ENCODE peak calls at places on chromosomes 11 and 22, in nine cellular contexts. One of them, this sample, is unnamed.

GRCh38 chr22:44461614-44462013 is 36.4 kb downstream of the RTL6 start:
- DNase-seq in HEK293T: no peak
- DNase-seq in sigmoid colon: no peak
- DNase-seq in ACHN: no peak
- DNase-seq in foreskin fibroblast: no peak
- DNase-seq in colonic mucosa: peak
- DNase-seq in COR-L47: no peak
- DNase-seq in endothelial cell: no peak
- DNase-seq in AG04450: no peak
- DNase-seq in this sample: no peak

GRCh38 chr11:42967653-42968052 is 344.1 kb upstream of the API5 start:
- DNase-seq in HEK293T: no peak
- DNase-seq in sigmoid colon: no peak
- DNase-seq in foreskin fibroblast: no peak
- DNase-seq in colonic mucosa: no peak
- DNase-seq in endothelial cell: no peak
- DNase-seq in AG04450: no peak
- DNase-seq in ACHN: no peak
- DNase-seq in COR-L47: no peak
- DNase-seq in this sample: no peak

GRCh38 chr22:44181033-44181911 is 547 bp downstream of the PARVG start:
- DNase-seq in COR-L47: no peak
- DNase-seq in foreskin fibroblast: no peak
- DNase-seq in HEK293T: no peak
- DNase-seq in AG04450: no peak
- DNase-seq in sigmoid colon: no peak
- DNase-seq in ACHN: no peak
- DNase-seq in colonic mucosa: peak
- DNase-seq in endothelial cell: no peak
- DNase-seq in this sample: peak

GRCh38 chr11:46916251-46916650 is 2.1 kb downstream of the LRP4 start:
- DNase-seq in COR-L47: no peak
- DNase-seq in endothelial cell: no peak
- DNase-seq in AG04450: no peak
- DNase-seq in HEK293T: no peak
- DNase-seq in foreskin fibroblast: no peak
- DNase-seq in ACHN: no peak
- DNase-seq in colonic mucosa: no peak
- DNase-seq in sigmoid colon: no peak
- DNase-seq in this sample: no peak

GRCh38 chr11:122242731-122243130 is 126.7 kb upstream of the BLID start:
- DNase-seq in HEK293T: no peak
- DNase-seq in AG04450: no peak
- DNase-seq in colonic mucosa: no peak
- DNase-seq in sigmoid colon: no peak
- DNase-seq in ACHN: no peak
- DNase-seq in COR-L47: no peak
- DNase-seq in endothelial cell: no peak
- DNase-seq in foreskin fibroblast: no peak
- DNase-seq in this sample: no peak

GRCh38 chr11:80593981-80594380 is 1153.2 kb upstream of the TENM4 start:
- DNase-seq in colonic mucosa: peak
- DNase-seq in foreskin fibroblast: no peak
- DNase-seq in endothelial cell: no peak
- DNase-seq in COR-L47: no peak
- DNase-seq in ACHN: peak
- DNase-seq in AG04450: no peak
- DNase-seq in sigmoid colon: no peak
- DNase-seq in HEK293T: no peak
- DNase-seq in this sample: no peak

GRCh38 chr11:65381721-65382035 is 768 bp downstream of the SLC25A45 start:
- DNase-seq in sigmoid colon: no peak
- DNase-seq in colonic mucosa: no peak
- DNase-seq in ACHN: no peak
- DNase-seq in COR-L47: no peak
- DNase-seq in endothelial cell: no peak
- DNase-seq in foreskin fibroblast: peak
- DNase-seq in HEK293T: peak
- DNase-seq in AG04450: no peak
- DNase-seq in this sample: no peak

GRCh38 chr22:36111316-36111715 is 49.2 kb downstream of the APOL3 start:
- DNase-seq in ACHN: no peak
- DNase-seq in foreskin fibroblast: no peak
- DNase-seq in HEK293T: no peak
- DNase-seq in endothelial cell: no peak
- DNase-seq in AG04450: no peak
- DNase-seq in colonic mucosa: no peak
- DNase-seq in COR-L47: no peak
- DNase-seq in sigmoid colon: peak
- DNase-seq in this sample: no peak

GRCh38 chr22:29846290-29846689 is 8.2 kb upstream of the ASCC2 start:
- DNase-seq in COR-L47: no peak
- DNase-seq in ACHN: no peak
- DNase-seq in AG04450: no peak
- DNase-seq in sigmoid colon: no peak
- DNase-seq in HEK293T: no peak
- DNase-seq in endothelial cell: no peak
- DNase-seq in foreskin fibroblast: no peak
- DNase-seq in colonic mucosa: no peak
- DNase-seq in this sample: no peak

GRCh38 chr11:4455439-4455838 is 6.3 kb downstream of the OR52K2 start:
- DNase-seq in HEK293T: no peak
- DNase-seq in ACHN: no peak
- DNase-seq in COR-L47: no peak
- DNase-seq in colonic mucosa: no peak
- DNase-seq in sigmoid colon: no peak
- DNase-seq in endothelial cell: no peak
- DNase-seq in AG04450: no peak
- DNase-seq in foreskin fibroblast: no peak
- DNase-seq in this sample: no peak

GRCh38 chr11:28820296-28820989 is 712.3 kb downstream of the METTL15 start:
- DNase-seq in foreskin fibroblast: no peak
- DNase-seq in ACHN: peak
- DNase-seq in COR-L47: no peak
- DNase-seq in colonic mucosa: no peak
- DNase-seq in endothelial cell: no peak
- DNase-seq in HEK293T: no peak
- DNase-seq in AG04450: no peak
- DNase-seq in sigmoid colon: no peak
- DNase-seq in this sample: no peak

GRCh38 chr22:23218053-23218866 is 38.0 kb downstream of the BCR start:
- DNase-seq in AG04450: no peak
- DNase-seq in ACHN: no peak
- DNase-seq in HEK293T: no peak
- DNase-seq in sigmoid colon: no peak
- DNase-seq in COR-L47: no peak
- DNase-seq in foreskin fibroblast: no peak
- DNase-seq in endothelial cell: no peak
- DNase-seq in colonic mucosa: no peak
- DNase-seq in this sample: no peak

GRCh38 chr11:46141597-46141996 is 20.3 kb upstream of the PHF21A start:
- DNase-seq in AG04450: no peak
- DNase-seq in ACHN: no peak
- DNase-seq in foreskin fibroblast: no peak
- DNase-seq in HEK293T: no peak
- DNase-seq in colonic mucosa: no peak
- DNase-seq in COR-L47: no peak
- DNase-seq in endothelial cell: no peak
- DNase-seq in sigmoid colon: no peak
- DNase-seq in this sample: no peak

GRCh38 chr11:44555031-44555800 is 10.2 kb upstream of the CD82 start:
- DNase-seq in AG04450: no peak
- DNase-seq in sigmoid colon: no peak
- DNase-seq in ACHN: no peak
- DNase-seq in foreskin fibroblast: no peak
- DNase-seq in HEK293T: no peak
- DNase-seq in colonic mucosa: no peak
- DNase-seq in COR-L47: no peak
- DNase-seq in endothelial cell: no peak
- DNase-seq in this sample: no peak

GRCh38 chr11:129992161-129992944 is 10.3 kb downstream of the PRDM10 start:
- DNase-seq in colonic mucosa: peak
- DNase-seq in endothelial cell: peak
- DNase-seq in COR-L47: peak
- DNase-seq in foreskin fibroblast: no peak
- DNase-seq in sigmoid colon: no peak
- DNase-seq in AG04450: no peak
- DNase-seq in HEK293T: peak
- DNase-seq in ACHN: peak
- DNase-seq in this sample: peak

GRCh38 chr22:26448941-26449340 is 19.9 kb downstream of the ASPHD2 start:
- DNase-seq in foreskin fibroblast: no peak
- DNase-seq in ACHN: no peak
- DNase-seq in HEK293T: no peak
- DNase-seq in AG04450: no peak
- DNase-seq in sigmoid colon: no peak
- DNase-seq in colonic mucosa: no peak
- DNase-seq in endothelial cell: no peak
- DNase-seq in COR-L47: no peak
- DNase-seq in this sample: no peak

GRCh38 chr22:30210235-30210831 is 36.2 kb downstream of the LIF start:
- DNase-seq in colonic mucosa: no peak
- DNase-seq in foreskin fibroblast: no peak
- DNase-seq in AG04450: no peak
- DNase-seq in ACHN: peak
- DNase-seq in sigmoid colon: no peak
- DNase-seq in COR-L47: no peak
- DNase-seq in HEK293T: no peak
- DNase-seq in endothelial cell: no peak
- DNase-seq in this sample: peak

GRCh38 chr11:64498151-64498550 is 92.9 kb upstream of the SLC22A12 start:
- DNase-seq in COR-L47: no peak
- DNase-seq in foreskin fibroblast: no peak
- DNase-seq in colonic mucosa: no peak
- DNase-seq in HEK293T: no peak
- DNase-seq in AG04450: no peak
- DNase-seq in sigmoid colon: no peak
- DNase-seq in ACHN: no peak
- DNase-seq in endothelial cell: no peak
- DNase-seq in this sample: no peak

GRCh38 chr22:47011131-47011854 is 248.8 kb downstream of the TBC1D22A start:
- DNase-seq in sigmoid colon: peak
- DNase-seq in AG04450: no peak
- DNase-seq in HEK293T: no peak
- DNase-seq in foreskin fibroblast: no peak
- DNase-seq in colonic mucosa: no peak
- DNase-seq in endothelial cell: no peak
- DNase-seq in ACHN: no peak
- DNase-seq in COR-L47: no peak
- DNase-seq in this sample: no peak

GRCh38 chr11:30801357-30801756 is 215.2 kb upstream of the MPPED2 start:
- DNase-seq in HEK293T: no peak
- DNase-seq in COR-L47: no peak
- DNase-seq in colonic mucosa: no peak
- DNase-seq in AG04450: no peak
- DNase-seq in sigmoid colon: no peak
- DNase-seq in endothelial cell: no peak
- DNase-seq in foreskin fibroblast: no peak
- DNase-seq in ACHN: no peak
- DNase-seq in this sample: no peak

GRCh38 chr22:28955817-28956216 is 72.4 kb downstream of the ZNRF3 start:
- DNase-seq in COR-L47: no peak
- DNase-seq in HEK293T: no peak
- DNase-seq in colonic mucosa: no peak
- DNase-seq in endothelial cell: no peak
- DNase-seq in sigmoid colon: no peak
- DNase-seq in ACHN: no peak
- DNase-seq in AG04450: no peak
- DNase-seq in foreskin fibroblast: no peak
- DNase-seq in this sample: peak

GRCh38 chr11:8251767-8252295 is 11.8 kb downstream of the LMO1 start:
- DNase-seq in HEK293T: no peak
- DNase-seq in AG04450: no peak
- DNase-seq in sigmoid colon: peak
- DNase-seq in endothelial cell: no peak
- DNase-seq in COR-L47: no peak
- DNase-seq in ACHN: no peak
- DNase-seq in colonic mucosa: no peak
- DNase-seq in foreskin fibroblast: no peak
- DNase-seq in this sample: no peak

GRCh38 chr22:17875631-17876030 is 101.4 kb upstream of the BID start:
- DNase-seq in HEK293T: no peak
- DNase-seq in colonic mucosa: no peak
- DNase-seq in sigmoid colon: no peak
- DNase-seq in foreskin fibroblast: no peak
- DNase-seq in ACHN: no peak
- DNase-seq in COR-L47: no peak
- DNase-seq in endothelial cell: no peak
- DNase-seq in AG04450: no peak
- DNase-seq in this sample: no peak

GRCh38 chr22:32558681-32559355 is 84.2 kb downstream of the FBXO7 start:
- DNase-seq in colonic mucosa: peak
- DNase-seq in AG04450: peak
- DNase-seq in ACHN: peak
- DNase-seq in foreskin fibroblast: peak
- DNase-seq in sigmoid colon: peak
- DNase-seq in endothelial cell: no peak
- DNase-seq in COR-L47: no peak
- DNase-seq in HEK293T: no peak
- DNase-seq in this sample: peak

GRCh38 chr11:72411623-72412532 is 22.5 kb downstream of the CLPB start:
- DNase-seq in endothelial cell: no peak
- DNase-seq in AG04450: no peak
- DNase-seq in HEK293T: no peak
- DNase-seq in ACHN: no peak
- DNase-seq in COR-L47: peak
- DNase-seq in colonic mucosa: no peak
- DNase-seq in foreskin fibroblast: no peak
- DNase-seq in sigmoid colon: peak
- DNase-seq in this sample: no peak

GRCh38 chr22:45083659-45084305 is 74.0 kb upstream of the PHF21B start:
- DNase-seq in HEK293T: no peak
- DNase-seq in sigmoid colon: no peak
- DNase-seq in COR-L47: no peak
- DNase-seq in endothelial cell: no peak
- DNase-seq in AG04450: no peak
- DNase-seq in colonic mucosa: no peak
- DNase-seq in ACHN: peak
- DNase-seq in foreskin fibroblast: peak
- DNase-seq in this sample: no peak

GRCh38 chr11:78916759-78917158 is 342.1 kb upstream of the NARS2 start:
- DNase-seq in AG04450: no peak
- DNase-seq in colonic mucosa: no peak
- DNase-seq in endothelial cell: no peak
- DNase-seq in COR-L47: no peak
- DNase-seq in foreskin fibroblast: no peak
- DNase-seq in ACHN: no peak
- DNase-seq in HEK293T: no peak
- DNase-seq in sigmoid colon: no peak
- DNase-seq in this sample: no peak

GRCh38 chr11:32186118-32186517 is 95.2 kb downstream of the RCN1 start:
- DNase-seq in colonic mucosa: no peak
- DNase-seq in COR-L47: no peak
- DNase-seq in ACHN: no peak
- DNase-seq in HEK293T: no peak
- DNase-seq in sigmoid colon: no peak
- DNase-seq in endothelial cell: no peak
- DNase-seq in AG04450: no peak
- DNase-seq in foreskin fibroblast: no peak
- DNase-seq in this sample: no peak

GRCh38 chr22:38761202-38762162 is 5.7 kb upstream of the SUN2 start:
- DNase-seq in AG04450: no peak
- DNase-seq in HEK293T: no peak
- DNase-seq in ACHN: no peak
- DNase-seq in colonic mucosa: no peak
- DNase-seq in sigmoid colon: no peak
- DNase-seq in foreskin fibroblast: no peak
- DNase-seq in COR-L47: no peak
- DNase-seq in endothelial cell: no peak
- DNase-seq in this sample: no peak

GRCh38 chr11:119641991-119642745 is 86.8 kb downstream of the NECTIN1 start:
- DNase-seq in ACHN: peak
- DNase-seq in AG04450: no peak
- DNase-seq in foreskin fibroblast: no peak
- DNase-seq in endothelial cell: no peak
- DNase-seq in HEK293T: peak
- DNase-seq in sigmoid colon: no peak
- DNase-seq in COR-L47: no peak
- DNase-seq in colonic mucosa: no peak
- DNase-seq in this sample: no peak

GRCh38 chr11:130636672-130637463 is 188.4 kb downstream of the ADAMTS15 start:
- DNase-seq in AG04450: no peak
- DNase-seq in endothelial cell: no peak
- DNase-seq in foreskin fibroblast: peak
- DNase-seq in ACHN: peak
- DNase-seq in COR-L47: peak
- DNase-seq in HEK293T: no peak
- DNase-seq in sigmoid colon: no peak
- DNase-seq in colonic mucosa: no peak
- DNase-seq in this sample: no peak

This sample was measured in stomach.